ENCODE peak calls at places on chromosomes 7 and 10, in seven cellular contexts. F is thoracic aorta, J is aorta, C is HCT116, M is Caco-2, Z is left ventricle myocardium inferior, D is Panc1. L is an unnamed sample. For H3K27me3 and H3K4me1, the result is how much of the 10 kb centered on the place peaks cover.

GRCh38 chr7:42858570-42858969 is 53.3 kb downstream of the C7orf25 start:
- DNase-seq in C (no peak), Z (no peak), J (no peak), F (no peak), M (no peak), D (no peak), L (no peak)

GRCh38 chr10:86411281-86411841 is 44.8 kb upstream of the GRID1 start:
- DNase-seq in J (no peak), F (no peak), M (no peak), Z (no peak), C (no peak), D (no peak), L (no peak)

GRCh38 chr10:32646535-32646934 is 200.6 kb downstream of the CCDC7 start:
- DNase-seq in F (no peak), J (no peak), C (no peak), M (no peak), D (no peak), Z (no peak), L (no peak)

GRCh38 chr10:95391570-95392249 is 100.9 kb upstream of the PDLIM1 start:
- DNase-seq in F (no peak), C (no peak), M (peak), Z (no peak), J (no peak), D (no peak), L (no peak)

GRCh38 chr10:121804460-121804859 is 123.4 kb downstream of the ATE1 start:
- DNase-seq in D (no peak), M (no peak), C (no peak), J (no peak), F (no peak), Z (no peak), L (no peak)

GRCh38 chr7:12584940-12585339 is 14.4 kb downstream of the SCIN start:
- DNase-seq in D (no peak), C (no peak), F (no peak), M (no peak), Z (no peak), J (no peak), L (no peak)

GRCh38 chr10:84194424-84195043 is at the start of gene CDHR1:
- DNase-seq in J (no peak), F (no peak), D (no peak), Z (peak), M (peak), C (no peak), L (no peak)

GRCh38 chr7:158796667-158797066 is 32.6 kb downstream of the ESYT2 start:
- DNase-seq in D (no peak), M (no peak), C (no peak), F (no peak), J (no peak), Z (no peak), L (no peak)

GRCh38 chr7:73773700-73774517 is 3.8 kb upstream of the CLDN3 start:
- DNase-seq in D (no peak), J (no peak), F (no peak), C (no peak), Z (no peak), M (no peak), L (no peak)

GRCh38 chr7:85000973-85001372 is 185.9 kb downstream of the SEMA3D start:
- DNase-seq in Z (no peak), F (no peak), J (no peak), M (no peak), C (no peak), D (no peak), L (no peak)

GRCh38 chr7:85001493-85002345 is 185.1 kb downstream of the SEMA3D start:
- DNase-seq in D (no peak), M (no peak), C (no peak), Z (no peak), F (no peak), J (no peak), L (no peak)

GRCh38 chr7:85010306-85010705 is 176.6 kb downstream of the SEMA3D start:
- DNase-seq in C (no peak), J (no peak), M (no peak), D (no peak), F (no peak), Z (no peak), L (no peak)

GRCh38 chr7:85004402-85004801 is 182.5 kb downstream of the SEMA3D start:
- DNase-seq in Z (no peak), C (no peak), J (no peak), F (no peak), M (no peak), D (peak), L (no peak)

GRCh38 chr7:85006754-85007153 is 180.1 kb downstream of the SEMA3D start:
- DNase-seq in Z (no peak), J (no peak), F (no peak), D (no peak), C (no peak), M (no peak), L (no peak)
- H3K4me3 ChIP-seq in Z (no peak), J (no peak), F (no peak), D (no peak), C (no peak), M (no peak), L (no peak)

DNA sequence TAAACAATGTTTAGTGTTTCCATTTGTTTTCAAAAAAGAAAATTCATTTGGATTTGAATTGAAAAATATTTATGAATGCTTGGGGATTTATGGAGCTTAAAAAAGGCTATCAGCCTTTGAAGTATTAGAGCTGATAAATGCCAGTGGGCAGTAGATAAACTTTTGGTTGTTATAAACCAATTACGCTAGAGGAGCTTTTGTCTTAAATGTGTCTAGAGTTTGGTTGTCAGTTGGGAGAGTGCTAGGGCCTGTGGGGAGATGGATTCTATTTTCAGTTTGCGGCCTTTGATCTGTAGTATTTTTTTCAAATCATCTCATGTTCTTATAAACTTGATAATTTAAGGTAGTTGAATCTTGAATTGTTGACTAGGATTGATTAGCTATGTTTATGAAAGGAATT is 104.0 kb downstream of the SND1 start:
- DNase-seq in Z (no peak), J (no peak), C (no peak), M (no peak), F (no peak), D (no peak), L (no peak)
- H3K27me3 ChIP-seq in Z (under half), J (under half), C (under half), M (under half), F (under half), D (under half), L (under half)

GRCh38 chr7:151435971-151436370 is 4.0 kb downstream of the CRYGN start:
- DNase-seq in J (no peak), Z (no peak), C (no peak), F (no peak), M (no peak), D (no peak), L (no peak)
- H3K4me1 ChIP-seq in J (under half), Z (under half), C (under half), F (under half), M (under half), D (under half), L (under half)

DNA sequence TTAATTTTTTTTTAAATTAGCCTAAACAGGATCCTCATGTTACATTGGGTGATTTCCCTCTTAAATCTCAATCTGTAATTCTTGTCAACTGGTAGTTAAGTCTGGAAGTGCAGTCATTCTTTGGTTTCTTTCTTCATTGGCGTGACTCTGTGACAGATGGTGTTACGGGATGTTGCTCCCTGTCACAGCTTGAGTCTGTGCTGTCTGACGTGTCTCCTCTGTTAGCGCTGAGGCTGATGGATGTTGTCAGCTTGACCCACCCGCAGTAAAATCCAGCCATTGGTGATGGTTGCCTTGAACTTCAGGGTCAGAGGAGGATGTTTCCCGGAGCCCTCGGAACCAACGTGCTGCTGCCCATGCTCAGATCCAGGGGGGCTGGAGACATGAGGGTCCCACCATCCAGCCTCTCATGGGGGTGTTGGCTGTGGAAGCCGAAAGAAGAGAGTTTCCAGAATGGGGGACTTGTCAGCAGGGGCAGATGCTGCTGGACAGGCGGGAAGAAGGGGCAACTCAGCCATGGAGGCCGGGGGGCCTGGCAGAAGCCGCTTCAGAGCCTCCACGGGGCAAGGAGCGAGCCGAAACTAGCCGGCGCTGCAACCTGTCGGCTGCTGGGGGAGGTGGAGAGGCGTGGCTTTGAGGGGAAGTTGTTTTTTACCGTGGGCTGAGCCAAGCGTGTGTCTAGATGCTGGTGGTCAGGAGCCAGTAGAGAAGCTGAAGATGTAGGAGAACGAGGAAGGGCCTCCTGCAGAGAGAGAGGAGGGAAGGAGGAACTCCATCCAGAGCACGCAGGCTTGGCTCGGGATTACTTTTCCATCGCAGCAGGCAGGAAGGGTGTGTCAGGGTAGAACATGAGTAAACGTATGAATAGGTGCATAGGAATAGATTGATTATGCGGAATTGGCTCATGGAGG is 3.5 kb downstream of the SUN1 start:
- DNase-seq in F (no peak), C (no peak), M (no peak), Z (no peak), D (no peak), J (no peak), L (no peak)
- H3K4me3 ChIP-seq in F (no peak), C (no peak), M (no peak), Z (peak), D (no peak), J (no peak), L (no peak)

DNA sequence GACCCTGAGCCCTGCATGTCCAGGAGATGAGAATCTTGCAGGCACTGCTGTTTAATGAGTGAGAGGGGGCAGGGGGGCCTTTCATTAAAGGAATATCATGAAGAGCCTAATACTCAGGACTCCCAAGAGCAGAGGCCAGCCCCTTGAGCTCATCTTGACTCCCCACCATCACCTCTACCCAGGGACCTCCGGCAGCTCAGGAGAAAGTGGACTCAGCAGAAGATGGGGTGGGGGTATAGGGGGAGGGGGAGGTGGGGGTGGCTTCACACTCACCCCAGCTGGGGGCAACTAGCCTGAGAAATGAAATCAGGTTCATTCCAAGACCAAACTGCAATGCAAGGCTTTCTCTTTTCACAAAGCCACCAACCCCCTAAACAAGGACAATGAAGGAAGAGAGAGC is 575.6 kb upstream of the MKI67 start:
- DNase-seq in C (no peak), F (no peak), J (no peak), Z (no peak), M (no peak), D (no peak), L (no peak)
- H3K27me3 ChIP-seq in C (half or more), F (under half), J (under half), Z (under half), M (under half), D (under half), L (under half)

GRCh38 chr10:7547825-7548224 is 118.9 kb downstream of the ITIH5 start:
- DNase-seq in F (no peak), C (no peak), J (no peak), M (no peak), Z (no peak), D (no peak), L (no peak)

GRCh38 chr10:7546365-7546967 is 120.3 kb downstream of the ITIH5 start:
- DNase-seq in D (no peak), J (no peak), F (no peak), M (no peak), C (no peak), Z (no peak), L (no peak)

GRCh38 chr10:7544203-7544602 is 122.6 kb downstream of the ITIH5 start:
- DNase-seq in C (no peak), M (no peak), D (no peak), J (no peak), F (no peak), Z (no peak), L (no peak)

GRCh38 chr10:7542189-7542914 is 124.4 kb downstream of the ITIH5 start:
- DNase-seq in F (no peak), J (no peak), M (peak), Z (no peak), D (no peak), C (no peak), L (no peak)

DNA sequence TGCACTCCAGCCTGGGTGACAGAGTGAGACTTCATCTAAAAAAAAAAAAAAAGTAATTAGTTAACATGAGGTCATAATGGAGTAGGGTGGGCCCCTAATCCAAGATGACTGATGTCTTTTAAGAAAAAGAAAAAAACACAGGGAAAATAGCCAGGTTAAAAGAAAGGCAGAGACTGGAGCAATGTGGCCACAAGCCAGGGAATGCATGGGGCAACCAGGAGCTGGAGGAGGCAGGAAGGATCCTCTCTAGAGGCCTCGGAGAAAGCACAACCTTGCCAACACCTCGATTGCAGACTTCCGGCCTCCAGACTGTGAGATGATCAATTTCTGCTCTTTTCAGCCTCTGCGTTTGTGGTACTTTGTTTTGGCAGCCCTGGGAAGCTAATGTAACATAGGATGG is 121.5 kb downstream of the ITIH5 start:
- DNase-seq in D (no peak), F (no peak), J (no peak), C (no peak), Z (no peak), M (no peak), L (no peak)
- H3K4me1 ChIP-seq in D (under half), F (under half), J (under half), C (under half), Z (under half), M (under half), L (under half)

GRCh38 chr10:5684318-5684970 is at the start of gene TASOR2:
- DNase-seq in D (peak), F (peak), M (peak), C (peak), J (peak), Z (peak), L (peak)
- H3K4me3 ChIP-seq in D (peak), F (peak), M (peak), C (peak), J (peak), Z (peak), L (peak)